ENCODE peak calls at places on chromosomes 12 and 14, in eight cellular contexts. One of them, this sample, is unnamed.

GRCh38 chr14:54881235-54881760 is 21.3 kb downstream of the GCH1 start:
- DNase-seq in cardiac muscle cell: no peak
- DNase-seq in mammary epithelial cell: peak; percentile 68
- DNase-seq in bronchial epithelial cell: peak; percentile 72
- DNase-seq in Peyer's patch: peak; percentile 59
- DNase-seq in lung: no peak
- DNase-seq in left lung: no peak
- DNase-seq in GM20000: peak; percentile 41
- DNase-seq in this sample: peak; percentile 26

GRCh38 chr12:112537710-112538396 is 119.1 kb downstream of the PTPN11 start:
- DNase-seq in cardiac muscle cell: peak; percentile 39
- DNase-seq in mammary epithelial cell: peak; percentile 8
- DNase-seq in bronchial epithelial cell: no peak
- DNase-seq in Peyer's patch: no peak
- DNase-seq in lung: peak; percentile 61
- DNase-seq in left lung: no peak
- DNase-seq in GM20000: no peak
- DNase-seq in this sample: no peak

GRCh38 chr12:110661337-110661972 is 27.5 kb downstream of the HVCN1 start:
- DNase-seq in cardiac muscle cell: no peak
- DNase-seq in mammary epithelial cell: no peak
- DNase-seq in bronchial epithelial cell: no peak
- DNase-seq in Peyer's patch: peak; percentile 88
- DNase-seq in lung: peak; percentile 33
- DNase-seq in left lung: no peak
- DNase-seq in GM20000: peak; percentile 70
- DNase-seq in this sample: peak; percentile 79

GRCh38 chr12:69880566-69880965 is 55.5 kb downstream of the MYRFL start:
- DNase-seq in cardiac muscle cell: no peak
- DNase-seq in mammary epithelial cell: peak; percentile 6
- DNase-seq in bronchial epithelial cell: no peak
- DNase-seq in Peyer's patch: no peak
- DNase-seq in lung: no peak
- DNase-seq in left lung: no peak
- DNase-seq in GM20000: no peak
- DNase-seq in this sample: no peak

GRCh38 chr14:100706200-100706599 is 20.5 kb upstream of the DLK1 start:
- DNase-seq in cardiac muscle cell: no peak
- DNase-seq in mammary epithelial cell: no peak
- DNase-seq in bronchial epithelial cell: no peak
- DNase-seq in Peyer's patch: no peak
- DNase-seq in lung: no peak
- DNase-seq in left lung: no peak
- DNase-seq in GM20000: no peak
- DNase-seq in this sample: no peak

GRCh38 chr12:101924647-101925046 is 47.3 kb downstream of the DRAM1 start:
- DNase-seq in cardiac muscle cell: no peak
- DNase-seq in mammary epithelial cell: no peak
- DNase-seq in bronchial epithelial cell: no peak
- DNase-seq in Peyer's patch: no peak
- DNase-seq in lung: no peak
- DNase-seq in left lung: no peak
- DNase-seq in GM20000: no peak
- DNase-seq in this sample: no peak

GRCh38 chr14:100741956-100742355 is 15.3 kb downstream of the DLK1 start:
- DNase-seq in cardiac muscle cell: no peak
- DNase-seq in mammary epithelial cell: no peak
- DNase-seq in bronchial epithelial cell: no peak
- DNase-seq in Peyer's patch: no peak
- DNase-seq in lung: no peak
- DNase-seq in left lung: no peak
- DNase-seq in GM20000: no peak
- DNase-seq in this sample: no peak

GRCh38 chr12:106080111-106080732 is 58.5 kb downstream of the NUAK1 start:
- DNase-seq in cardiac muscle cell: peak; percentile 33
- DNase-seq in mammary epithelial cell: no peak
- DNase-seq in bronchial epithelial cell: no peak
- DNase-seq in Peyer's patch: no peak
- DNase-seq in lung: no peak
- DNase-seq in left lung: no peak
- DNase-seq in GM20000: no peak
- DNase-seq in this sample: no peak

GRCh38 chr12:122102331-122102730 is 23.8 kb downstream of the MLXIP start:
- DNase-seq in cardiac muscle cell: no peak
- DNase-seq in mammary epithelial cell: no peak
- DNase-seq in bronchial epithelial cell: no peak
- DNase-seq in Peyer's patch: no peak
- DNase-seq in lung: no peak
- DNase-seq in left lung: no peak
- DNase-seq in GM20000: no peak
- DNase-seq in this sample: no peak

GRCh38 chr14:104888489-104889373 is 23.7 kb downstream of the CEP170B start:
- DNase-seq in cardiac muscle cell: no peak
- DNase-seq in mammary epithelial cell: no peak
- DNase-seq in bronchial epithelial cell: no peak
- DNase-seq in Peyer's patch: peak; percentile 43
- DNase-seq in lung: no peak
- DNase-seq in left lung: peak; percentile 74
- DNase-seq in GM20000: no peak
- DNase-seq in this sample: no peak

GRCh38 chr14:69002069-69002468 is 23.0 kb upstream of the ACTN1 start:
- DNase-seq in cardiac muscle cell: peak; percentile 28
- DNase-seq in mammary epithelial cell: peak; percentile 17
- DNase-seq in bronchial epithelial cell: peak; percentile 17
- DNase-seq in Peyer's patch: peak; percentile 50
- DNase-seq in lung: no peak
- DNase-seq in left lung: no peak
- DNase-seq in GM20000: no peak
- DNase-seq in this sample: no peak

GRCh38 chr12:99746538-99746937 is 99.0 kb downstream of the GARIN6 start:
- DNase-seq in cardiac muscle cell: peak; percentile 2
- DNase-seq in mammary epithelial cell: no peak
- DNase-seq in bronchial epithelial cell: no peak
- DNase-seq in Peyer's patch: no peak
- DNase-seq in lung: no peak
- DNase-seq in left lung: no peak
- DNase-seq in GM20000: no peak
- DNase-seq in this sample: no peak

GRCh38 chr12:2791086-2791485 is 3.7 kb upstream of the FKBP4 start:
- DNase-seq in cardiac muscle cell: no peak
- DNase-seq in mammary epithelial cell: no peak
- DNase-seq in bronchial epithelial cell: no peak
- DNase-seq in Peyer's patch: no peak
- DNase-seq in lung: no peak
- DNase-seq in left lung: no peak
- DNase-seq in GM20000: no peak
- DNase-seq in this sample: no peak

GRCh38 chr12:124469193-124469888 is 98.1 kb downstream of the NCOR2 start:
- DNase-seq in cardiac muscle cell: no peak
- DNase-seq in mammary epithelial cell: no peak
- DNase-seq in bronchial epithelial cell: no peak
- DNase-seq in Peyer's patch: no peak
- DNase-seq in lung: no peak
- DNase-seq in left lung: peak; percentile 74
- DNase-seq in GM20000: no peak
- DNase-seq in this sample: no peak

GRCh38 chr12:118424883-118425282 is 48.5 kb downstream of the SUDS3 start:
- DNase-seq in cardiac muscle cell: no peak
- DNase-seq in mammary epithelial cell: no peak
- DNase-seq in bronchial epithelial cell: no peak
- DNase-seq in Peyer's patch: no peak
- DNase-seq in lung: no peak
- DNase-seq in left lung: no peak
- DNase-seq in GM20000: no peak
- DNase-seq in this sample: no peak

GRCh38 chr12:63869656-63870055 is 25.2 kb downstream of the SRGAP1 start:
- DNase-seq in cardiac muscle cell: no peak
- DNase-seq in mammary epithelial cell: peak; percentile 4
- DNase-seq in bronchial epithelial cell: no peak
- DNase-seq in Peyer's patch: no peak
- DNase-seq in lung: no peak
- DNase-seq in left lung: no peak
- DNase-seq in GM20000: no peak
- DNase-seq in this sample: no peak

GRCh38 chr12:96401061-96401871 is 1.0 kb upstream of the CDK17 start:
- DNase-seq in cardiac muscle cell: peak; percentile 4
- DNase-seq in mammary epithelial cell: peak; percentile 69
- DNase-seq in bronchial epithelial cell: peak; percentile 84
- DNase-seq in Peyer's patch: no peak
- DNase-seq in lung: no peak
- DNase-seq in left lung: no peak
- DNase-seq in GM20000: peak; percentile 77
- DNase-seq in this sample: peak; percentile 76

GRCh38 chr12:115752913-115753726 is 524.4 kb downstream of the MED13L start:
- DNase-seq in cardiac muscle cell: peak; percentile 77
- DNase-seq in mammary epithelial cell: peak; percentile 52
- DNase-seq in bronchial epithelial cell: peak; percentile 45
- DNase-seq in Peyer's patch: peak; percentile 59
- DNase-seq in lung: peak; percentile 36
- DNase-seq in left lung: no peak
- DNase-seq in GM20000: peak; percentile 24
- DNase-seq in this sample: peak; percentile 24

GRCh38 chr14:95515523-95516517 is 630 bp downstream of the SYNE3 start:
- DNase-seq in cardiac muscle cell: peak; percentile 83
- DNase-seq in mammary epithelial cell: peak; percentile 62
- DNase-seq in bronchial epithelial cell: no peak
- DNase-seq in Peyer's patch: peak; percentile 91
- DNase-seq in lung: no peak
- DNase-seq in left lung: peak; percentile 96
- DNase-seq in GM20000: peak; percentile 94
- DNase-seq in this sample: peak; percentile 96

GRCh38 chr14:77761205-77761931 is 412 bp upstream of the SNW1 start:
- DNase-seq in cardiac muscle cell: peak; percentile 35
- DNase-seq in mammary epithelial cell: no peak
- DNase-seq in bronchial epithelial cell: peak; percentile 94
- DNase-seq in Peyer's patch: peak; percentile 53
- DNase-seq in lung: peak; percentile 31
- DNase-seq in left lung: no peak
- DNase-seq in GM20000: no peak
- DNase-seq in this sample: no peak

GRCh38 chr14:64879635-64880381 is at the start of gene SPTB:
- DNase-seq in cardiac muscle cell: peak; percentile 63
- DNase-seq in mammary epithelial cell: no peak
- DNase-seq in bronchial epithelial cell: no peak
- DNase-seq in Peyer's patch: peak; percentile 64
- DNase-seq in lung: no peak
- DNase-seq in left lung: peak; percentile 83
- DNase-seq in GM20000: peak; percentile 78
- DNase-seq in this sample: peak; percentile 74

DNA sequence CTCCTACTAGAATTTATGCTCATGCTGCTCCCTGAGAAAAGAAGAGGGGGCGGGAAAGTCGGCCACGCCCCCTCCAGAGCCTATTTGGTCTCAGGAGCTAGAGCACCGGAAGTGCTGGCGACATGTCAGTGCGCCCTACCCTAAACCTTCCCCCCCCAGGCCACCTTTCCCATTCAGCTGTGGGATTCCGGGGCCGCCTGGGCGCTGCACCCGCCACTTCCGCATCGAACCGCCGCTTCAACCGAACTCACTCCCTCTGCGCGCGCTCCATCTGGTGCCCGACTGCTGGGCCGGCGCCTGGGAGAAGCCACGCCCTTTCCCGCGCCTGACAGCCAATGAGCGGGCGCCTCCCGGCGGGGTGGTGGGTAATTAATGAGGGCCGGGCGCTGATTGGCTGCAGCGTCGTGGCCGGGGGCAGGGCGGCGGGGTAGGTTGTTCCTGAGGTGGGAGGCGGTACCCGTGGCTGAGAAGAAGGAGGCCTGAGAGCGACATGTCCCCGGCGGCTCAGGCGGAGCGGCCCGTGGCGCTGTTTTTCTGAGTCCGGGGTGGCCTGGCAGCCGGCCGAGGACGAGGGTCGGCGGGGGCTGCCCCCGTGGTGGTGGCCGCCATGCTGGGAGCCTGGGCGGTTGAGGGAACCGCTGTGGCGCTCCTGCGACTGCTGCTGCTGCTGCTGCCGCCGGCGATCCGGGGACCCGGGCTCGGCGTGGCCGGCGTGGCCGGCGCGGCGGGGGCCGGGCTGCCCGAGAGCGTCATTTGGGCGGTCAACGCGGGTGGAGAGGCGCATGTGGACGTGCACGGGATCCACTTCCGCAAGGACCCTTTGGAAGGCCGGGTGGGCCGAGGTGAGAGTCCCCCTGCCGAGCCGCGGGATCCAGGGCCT is at the start of gene MLEC:
- DNase-seq in cardiac muscle cell: peak; percentile 98
- DNase-seq in mammary epithelial cell: peak; percentile 98
- DNase-seq in bronchial epithelial cell: peak; percentile 82
- DNase-seq in Peyer's patch: peak; percentile 99
- DNase-seq in lung: peak; percentile 99
- DNase-seq in left lung: peak; percentile 97
- DNase-seq in GM20000: peak; percentile 99
- DNase-seq in this sample: peak; percentile 99
- TF ChIP-seq CTCF in cardiac muscle cell: no peak
- TF ChIP-seq CTCF in mammary epithelial cell: no peak
- TF ChIP-seq CTCF in bronchial epithelial cell: peak; percentile 13
- TF ChIP-seq CTCF in Peyer's patch: no peak
- TF ChIP-seq CTCF in lung: no peak
- TF ChIP-seq CTCF in left lung: no peak
- TF ChIP-seq CTCF in GM20000: no peak
- TF ChIP-seq CTCF in this sample: peak; percentile 69

DNA sequence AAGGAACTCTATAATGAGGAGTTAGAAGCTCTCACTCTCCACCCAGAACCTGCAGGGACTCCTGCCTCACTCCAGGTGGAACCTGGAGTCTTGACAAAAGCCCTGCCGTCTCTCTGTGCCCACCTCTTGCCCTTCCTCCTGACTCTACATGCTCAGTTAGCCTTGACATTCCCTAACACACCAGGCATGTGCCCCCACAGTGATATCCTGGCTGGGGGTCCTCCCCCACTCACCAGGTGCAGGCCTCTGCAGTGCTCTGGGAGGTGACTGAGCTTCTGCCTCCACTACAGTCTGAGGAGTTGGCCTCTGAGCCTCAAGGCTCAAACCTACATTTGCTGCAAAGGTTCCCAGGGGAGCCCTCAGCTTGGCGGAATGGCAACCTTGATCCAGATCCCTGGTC is 300.7 kb downstream of the ADGRD1 start:
- DNase-seq in cardiac muscle cell: no peak
- DNase-seq in mammary epithelial cell: no peak
- DNase-seq in bronchial epithelial cell: no peak
- DNase-seq in Peyer's patch: no peak
- DNase-seq in lung: no peak
- DNase-seq in left lung: peak; percentile 8
- DNase-seq in GM20000: no peak
- DNase-seq in this sample: no peak
- TF ChIP-seq CTCF in cardiac muscle cell: no peak
- TF ChIP-seq CTCF in mammary epithelial cell: no peak
- TF ChIP-seq CTCF in bronchial epithelial cell: no peak
- TF ChIP-seq CTCF in Peyer's patch: no peak
- TF ChIP-seq CTCF in lung: no peak
- TF ChIP-seq CTCF in left lung: no peak
- TF ChIP-seq CTCF in GM20000: no peak
- TF ChIP-seq CTCF in this sample: no peak

GRCh38 chr12:19457561-19457960 is 18.3 kb downstream of the AEBP2 start:
- DNase-seq in cardiac muscle cell: no peak
- DNase-seq in mammary epithelial cell: no peak
- DNase-seq in bronchial epithelial cell: no peak
- DNase-seq in Peyer's patch: no peak
- DNase-seq in lung: no peak
- DNase-seq in left lung: no peak
- DNase-seq in GM20000: no peak
- DNase-seq in this sample: no peak
- TF ChIP-seq CTCF in cardiac muscle cell: no peak
- TF ChIP-seq CTCF in mammary epithelial cell: no peak
- TF ChIP-seq CTCF in bronchial epithelial cell: no peak
- TF ChIP-seq CTCF in Peyer's patch: no peak
- TF ChIP-seq CTCF in lung: no peak
- TF ChIP-seq CTCF in left lung: no peak
- TF ChIP-seq CTCF in GM20000: no peak
- TF ChIP-seq CTCF in this sample: no peak

GRCh38 chr12:4526923-4527546 is 11.7 kb upstream of the RAD51AP1 start:
- DNase-seq in cardiac muscle cell: peak; percentile 12
- DNase-seq in mammary epithelial cell: no peak
- DNase-seq in bronchial epithelial cell: peak; percentile 28
- DNase-seq in Peyer's patch: no peak
- DNase-seq in lung: no peak
- DNase-seq in left lung: no peak
- DNase-seq in GM20000: peak; percentile 10
- DNase-seq in this sample: no peak
- TF ChIP-seq CTCF in cardiac muscle cell: peak; percentile 52
- TF ChIP-seq CTCF in mammary epithelial cell: peak; percentile 52
- TF ChIP-seq CTCF in bronchial epithelial cell: no peak
- TF ChIP-seq CTCF in Peyer's patch: peak; percentile 44
- TF ChIP-seq CTCF in lung: peak; percentile 56
- TF ChIP-seq CTCF in left lung: peak; percentile 44
- TF ChIP-seq CTCF in GM20000: no peak
- TF ChIP-seq CTCF in this sample: peak; percentile 37